ENCODE peak calls at places on chromosomes 6 and 20, in seven cellular contexts. D is lower lobe of right lung, L is cardiac muscle cell, G is HL-60, C is suprapubic skin, P is ovary, F is psoas muscle. Z is an unnamed sample.

GRCh38 chr6:91149246-91149645 is 562.4 kb upstream of the MAP3K7 start:
- DNase-seq in G (no peak), C (no peak), F (no peak), L (no peak), D (no peak), P (no peak), Z (no peak)

GRCh38 chr6:73452107-73452461 is at the start of gene CGAS:
- DNase-seq in L (peak), P (no peak), G (peak), F (peak), D (peak), C (peak), Z (peak)

GRCh38 chr6:108518714-108519576 is 41.8 kb upstream of the FOXO3 start:
- DNase-seq in F (no peak), G (no peak), P (no peak), D (no peak), L (no peak), C (no peak), Z (no peak)

GRCh38 chr20:19079536-19080299 is 132.7 kb upstream of the SLC24A3 start:
- DNase-seq in P (no peak), C (no peak), L (no peak), F (no peak), G (no peak), D (no peak), Z (no peak)

GRCh38 chr6:15791401-15792137 is 128.7 kb upstream of the DTNBP1 start:
- DNase-seq in L (no peak), P (no peak), C (no peak), G (no peak), D (no peak), F (peak), Z (peak)

GRCh38 chr6:73308712-73309533 is 45.2 kb downstream of the DPPA5 start:
- DNase-seq in L (peak), G (no peak), D (no peak), C (no peak), P (no peak), F (no peak), Z (no peak)

GRCh38 chr6:124007915-124008688 is 204.4 kb downstream of the NKAIN2 start:
- DNase-seq in C (no peak), D (no peak), G (no peak), L (no peak), P (no peak), F (no peak), Z (no peak)

GRCh38 chr20:13736792-13737191 is 47.9 kb downstream of the ESF1 start:
- DNase-seq in D (no peak), P (no peak), F (no peak), L (no peak), G (no peak), C (no peak), Z (no peak)

GRCh38 chr6:71721642-71722041 is 164.7 kb upstream of the RIMS1 start:
- DNase-seq in G (no peak), F (no peak), P (no peak), C (no peak), L (no peak), D (no peak), Z (no peak)

GRCh38 chr6:119350202-119351004 is 842 bp upstream of the MAN1A1 start:
- DNase-seq in P (no peak), L (peak), D (no peak), C (no peak), G (no peak), F (no peak), Z (no peak)

GRCh38 chr6:162260024-162260423 is 467.5 kb downstream of the PRKN start:
- DNase-seq in C (no peak), D (no peak), G (no peak), P (no peak), L (no peak), F (no peak), Z (no peak)

GRCh38 chr6:68233623-68234022 is 401.5 kb upstream of the ADGRB3 start:
- DNase-seq in C (no peak), P (no peak), F (no peak), G (no peak), D (no peak), L (no peak), Z (no peak)

GRCh38 chr6:28969129-28969528 is 36.0 kb downstream of the ZNF311 start:
- DNase-seq in P (no peak), L (no peak), G (no peak), C (no peak), F (no peak), D (no peak), Z (no peak)

GRCh38 chr6:138372711-138373463 is 4.8 kb upstream of the SMIM28 start:
- DNase-seq in G (no peak), F (no peak), L (no peak), C (no peak), P (no peak), D (no peak), Z (no peak)

GRCh38 chr20:47984437-47984836 is 199.2 kb upstream of the SULF2 start:
- DNase-seq in P (no peak), F (no peak), G (no peak), D (no peak), C (no peak), L (no peak), Z (no peak)

GRCh38 chr6:133286765-133287164 is 45.6 kb downstream of the EYA4 start:
- DNase-seq in F (no peak), C (no peak), D (no peak), G (no peak), L (no peak), P (no peak), Z (no peak)

GRCh38 chr6:52284460-52285173 is at the start of gene MCM3:
- DNase-seq in L (peak), P (peak), F (peak), C (peak), D (peak), G (peak), Z (peak)

GRCh38 chr6:113362542-113363430 is 494.4 kb upstream of the MARCKS start:
- DNase-seq in D (no peak), F (no peak), G (no peak), L (no peak), C (no peak), P (no peak), Z (no peak)

GRCh38 chr6:135270676-135271536 is 89.8 kb downstream of the MYB start:
- DNase-seq in L (no peak), P (no peak), C (no peak), G (no peak), D (peak), F (no peak), Z (no peak)

GRCh38 chr6:135006386-135006914 is 48.2 kb downstream of the HBS1L start:
- DNase-seq in G (no peak), F (no peak), L (no peak), D (no peak), C (no peak), P (no peak), Z (no peak)

GRCh38 chr6:42784739-42785498 is 3.1 kb downstream of the BICRAL start:
- DNase-seq in P (no peak), G (no peak), F (no peak), C (no peak), L (no peak), D (no peak), Z (no peak)

GRCh38 chr6:74964871-74965441 is 240.9 kb downstream of the COL12A1 start:
- DNase-seq in F (no peak), L (no peak), D (no peak), P (no peak), G (no peak), C (no peak), Z (no peak)

GRCh38 chr6:90194371-90194841 is 102.2 kb downstream of the BACH2 start:
- DNase-seq in D (no peak), P (no peak), G (no peak), F (no peak), C (no peak), L (no peak), Z (no peak)

GRCh38 chr20:56445130-56445529 is 23.3 kb upstream of the RTF2 start:
- DNase-seq in G (no peak), L (no peak), C (no peak), F (no peak), P (no peak), D (no peak), Z (no peak)

GRCh38 chr6:55886185-55886836 is 10.9 kb upstream of the BMP5 start:
- DNase-seq in F (no peak), D (no peak), P (no peak), G (no peak), C (no peak), L (peak), Z (no peak)

GRCh38 chr6:144932621-144933020 is 647.5 kb downstream of the UTRN start:
- DNase-seq in F (no peak), D (no peak), L (no peak), C (no peak), G (no peak), P (no peak), Z (no peak)

GRCh38 chr20:12207875-12208274 is 290.2 kb downstream of the BTBD3 start:
- DNase-seq in L (peak), F (no peak), C (no peak), D (no peak), G (peak), P (no peak), Z (no peak)

GRCh38 chr6:69456086-69456485 is 340.7 kb downstream of the LMBRD1 start:
- DNase-seq in C (no peak), D (no peak), F (no peak), P (no peak), L (no peak), G (no peak), Z (no peak)

GRCh38 chr6:169993861-169994481 is 242.5 kb downstream of the ERMARD start:
- DNase-seq in G (no peak), F (no peak), P (no peak), L (no peak), C (peak), D (no peak), Z (no peak)

GRCh38 chr20:7449269-7449668 is 491.0 kb downstream of the HAO1 start:
- DNase-seq in G (no peak), L (no peak), P (no peak), D (no peak), F (no peak), C (no peak), Z (no peak)

GRCh38 chr6:128275030-128275429 is 245.4 kb downstream of the PTPRK start:
- DNase-seq in C (no peak), D (no peak), G (no peak), L (no peak), P (no peak), F (no peak), Z (no peak)

GRCh38 chr6:116369540-116370327 is 1.0 kb upstream of the DSE start:
- DNase-seq in L (no peak), P (no peak), F (no peak), D (no peak), C (no peak), G (no peak), Z (no peak)

GRCh38 chr6:112511441-112511840 is 164.3 kb downstream of the RFPL4B start:
- DNase-seq in F (no peak), L (no peak), C (no peak), G (no peak), P (no peak), D (no peak), Z (no peak)

DNA sequence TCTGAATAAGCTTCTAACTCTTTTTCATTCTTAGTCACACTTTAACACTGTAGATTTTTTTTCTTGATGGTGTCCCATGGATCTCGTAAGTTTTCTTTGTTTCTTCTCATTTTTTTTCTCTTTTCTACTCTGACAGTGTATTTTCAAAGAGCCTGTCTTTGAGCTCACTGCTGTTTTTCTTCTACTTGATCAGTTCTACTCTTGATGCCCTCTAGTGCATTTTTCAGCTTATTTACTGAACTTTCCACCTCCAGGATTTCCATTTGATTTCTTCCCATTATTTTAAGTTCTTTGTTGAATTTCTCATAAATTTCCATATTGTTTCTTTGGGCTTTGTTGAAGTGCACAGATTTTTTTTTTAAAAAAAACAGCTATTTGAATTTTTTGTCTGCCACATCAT is 2641.1 kb upstream of the DEFB115 start:
- DNase-seq in F (no peak), C (no peak), P (no peak), D (no peak), G (no peak), L (no peak), Z (no peak)
- H3K27ac ChIP-seq in F (no peak), C (no peak), P (no peak), D (no peak), G (no peak), L (no peak), Z (no peak)

GRCh38 chr6:40753048-40753447 is 165.9 kb upstream of the LRFN2 start:
- DNase-seq in P (no peak), L (no peak), C (no peak), F (no peak), D (no peak), G (no peak), Z (no peak)

GRCh38 chr6:40753939-40754448 is 166.8 kb upstream of the LRFN2 start:
- DNase-seq in C (no peak), L (no peak), P (no peak), F (no peak), G (no peak), D (no peak), Z (no peak)

GRCh38 chr6:40755749-40756452 is 168.7 kb upstream of the LRFN2 start:
- DNase-seq in F (no peak), D (no peak), C (no peak), G (no peak), L (no peak), P (no peak), Z (no peak)

GRCh38 chr6:40754481-40755045 is 167.4 kb upstream of the LRFN2 start:
- DNase-seq in L (no peak), G (no peak), D (no peak), P (no peak), C (no peak), F (no peak), Z (peak)

GRCh38 chr6:40755046-40755681 is 168.0 kb upstream of the LRFN2 start:
- DNase-seq in F (no peak), L (peak), P (no peak), D (no peak), G (no peak), C (no peak), Z (peak)
- H3K4me3 ChIP-seq in F (no peak), L (no peak), P (no peak), D (no peak), G (no peak), C (no peak), Z (no peak)

GRCh38 chr20:32031007-32031958 is 20.8 kb upstream of the HCK start:
- DNase-seq in L (peak), G (no peak), F (peak), P (peak), D (peak), C (peak), Z (peak)
- TF ChIP-seq CTCF in L (peak), G (peak), F (peak), P (peak), D (peak), C (peak), Z (peak)

DNA sequence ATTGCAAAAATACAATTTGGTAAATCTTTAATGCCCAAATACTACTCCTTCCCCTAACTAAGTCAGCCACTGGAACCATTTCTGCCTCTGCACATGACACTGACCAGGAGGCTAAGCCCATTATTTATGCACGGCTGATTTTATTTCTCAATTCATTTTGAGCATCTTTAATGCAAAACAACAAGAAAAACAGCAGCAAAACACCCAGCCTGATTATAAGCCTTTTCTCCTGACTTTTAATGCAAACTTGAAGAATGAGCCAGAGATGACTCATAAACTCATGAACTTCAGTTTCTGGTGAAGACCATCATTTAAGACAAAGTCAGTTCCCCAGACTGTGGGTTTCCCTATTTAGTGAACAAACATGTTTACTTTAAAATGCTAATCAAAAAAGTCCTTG is 51.6 kb downstream of the CYP24A1 start:
- DNase-seq in F (no peak), G (no peak), P (no peak), D (no peak), C (no peak), L (no peak), Z (no peak)
- H3K27ac ChIP-seq in F (no peak), G (no peak), P (no peak), D (no peak), C (no peak), L (no peak), Z (no peak)

Z was measured in dorsolateral prefrontal cortex.